ENCODE peak calls at places on chromosomes 4 and X, in eight cellular contexts. M is CD4-positive, CD25-positive, alpha-beta regulatory T cell; A is brain microvascular endothelial cell; Z is ovary; F is fibroblast of lung; S is fibroblast of mammary gland; D is left ventricle myocardium inferior; G is GM12864. R is an unnamed sample.

GRCh38 chr4:87978656-87979055 is 3.1 kb downstream of the SPP1 start:
- DNase-seq in A (peak), M (no peak), S (peak), F (peak), Z (no peak), D (no peak), G (no peak), R (no peak)

GRCh38 chr4:20259707-20260106 is 8.0 kb downstream of the SLIT2 start:
- DNase-seq in A (no peak), M (no peak), F (peak), D (no peak), G (no peak), Z (no peak), S (no peak), R (no peak)

GRCh38 chr4:5746829-5747745 is 36.1 kb downstream of the EVC start:
- DNase-seq in Z (no peak), M (no peak), F (peak), D (no peak), S (peak), G (no peak), A (peak), R (peak)

GRCh38 chr4:156829194-156829593 is 142.4 kb downstream of the PDGFC start:
- DNase-seq in Z (peak), D (no peak), S (peak), M (no peak), G (no peak), F (peak), A (no peak), R (no peak)

GRCh38 chr4:25184056-25184455 is 23.8 kb upstream of the SEPSECS start:
- DNase-seq in S (no peak), G (no peak), A (no peak), F (peak), Z (no peak), D (no peak), M (no peak), R (no peak)

GRCh38 chr4:54904953-54905352 is 220.4 kb downstream of the KDR start:
- DNase-seq in S (no peak), M (no peak), G (no peak), A (no peak), F (no peak), D (no peak), Z (no peak), R (no peak)

GRCh38 chr4:133574248-133574647 is 425.2 kb downstream of the PCDH10 start:
- DNase-seq in M (no peak), F (no peak), S (no peak), G (no peak), A (no peak), D (no peak), Z (no peak), R (no peak)

GRCh38 chr4:18736551-18736950 is 715.0 kb upstream of the LCORL start:
- DNase-seq in S (no peak), F (no peak), G (no peak), D (no peak), M (no peak), A (no peak), Z (no peak), R (no peak)

GRCh38 chrX:19725545-19726102 is 161.8 kb downstream of the SH3KBP1 start:
- DNase-seq in D (no peak), M (no peak), G (no peak), F (no peak), A (no peak), Z (no peak), S (no peak), R (no peak)

GRCh38 chrX:105307762-105308161 is 87.3 kb upstream of the TEX13A start:
- DNase-seq in F (peak), M (no peak), Z (no peak), A (no peak), G (no peak), D (no peak), S (peak), R (no peak)

GRCh38 chrX:121356139-121356849 is 308.9 kb downstream of the GLUD2 start:
- DNase-seq in S (no peak), A (no peak), D (no peak), G (no peak), F (no peak), M (no peak), Z (no peak), R (no peak)

GRCh38 chr4:15756361-15756861 is 21.7 kb upstream of the CD38 start:
- DNase-seq in D (no peak), S (peak), A (peak), Z (no peak), G (no peak), F (peak), M (peak), R (no peak)

GRCh38 chrX:78329486-78329885 is 2.1 kb upstream of the CYSLTR1 start:
- DNase-seq in A (no peak), D (no peak), F (no peak), Z (no peak), S (no peak), G (no peak), M (no peak), R (no peak)
- H3K4me3 ChIP-seq in A (no peak), D (no peak), F (no peak), Z (no peak), S (no peak), G (no peak), M (peak), R (no peak)

GRCh38 chr4:121822047-121822446 is 1.6 kb downstream of the CCNA2 start:
- DNase-seq in D (no peak), S (no peak), Z (no peak), A (no peak), M (no peak), F (no peak), G (no peak), R (no peak)
- H3K4me3 ChIP-seq in D (no peak), S (peak), Z (no peak), A (peak), M (peak), F (peak), G (peak), R (peak)

DNA sequence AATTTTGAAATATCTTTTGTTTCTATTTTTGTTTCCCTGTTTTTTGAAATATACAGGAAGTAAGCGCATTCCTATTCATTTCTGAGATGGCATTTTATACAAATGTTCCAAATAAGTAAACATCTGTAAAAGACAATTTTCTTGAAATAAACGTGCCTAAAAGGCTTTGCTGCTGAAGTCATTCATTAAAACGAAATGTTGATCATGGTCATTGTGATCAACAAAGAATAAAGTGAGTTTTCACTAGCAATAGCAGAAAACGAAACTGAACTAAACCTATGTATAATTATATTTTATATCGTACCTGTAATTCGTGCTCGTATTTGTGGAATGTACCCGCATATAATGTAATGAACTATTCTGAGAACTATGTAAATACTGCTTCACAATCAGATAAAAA is 221.2 kb downstream of the MGST2 start:
- DNase-seq in F (no peak), M (no peak), A (no peak), G (no peak), D (no peak), S (no peak), Z (no peak), R (peak)
- H3K4me3 ChIP-seq in F (peak), M (no peak), A (peak), G (no peak), D (peak), S (no peak), Z (peak), R (peak)

GRCh38 chr4:186072516-186072915 is 3.6 kb downstream of the TLR3 start:
- DNase-seq in G (no peak), Z (no peak), F (no peak), S (no peak), D (no peak), M (no peak), A (no peak), R (no peak)

GRCh38 chr4:186067757-186068385 is 1.1 kb upstream of the TLR3 start:
- DNase-seq in Z (peak), M (peak), D (peak), A (peak), F (peak), S (peak), G (peak), R (peak)

GRCh38 chr4:186068581-186069402 is at the start of gene TLR3:
- DNase-seq in G (no peak), D (no peak), M (no peak), Z (no peak), F (peak), S (peak), A (peak), R (no peak)

GRCh38 chr4:186074189-186074588 is 5.2 kb downstream of the TLR3 start:
- DNase-seq in G (no peak), S (no peak), M (no peak), Z (no peak), F (no peak), D (no peak), A (no peak), R (no peak)

GRCh38 chr4:186069734-186070133 is 778 bp downstream of the TLR3 start:
- DNase-seq in M (no peak), F (no peak), D (no peak), Z (no peak), G (no peak), S (no peak), A (no peak), R (no peak)
- H3K4me3 ChIP-seq in M (no peak), F (peak), D (peak), Z (peak), G (no peak), S (peak), A (no peak), R (no peak)